ENCODE peak calls at places on chromosomes 16 and 17, in ten cellular contexts. I is HTR-8/SVneo; S is GOT3; K is astrocyte of the spinal cord; D is OCI-M1; F is heart right ventricle; X is PC-3; P is PC-9; Y is thoracic aorta; R is stimulated activated effector memory CD8-positive, alpha-beta T cell treated with anti-CD3 and anti-CD28 coated beads, Interleukin-12 subunit alpha, Interleukin-12 subunit beta, amount 100 ng/mL, for 72 hours. G is an unnamed sample.
A peak's percentile ranks its signal among the peaks of the same experiment; 100 is the strongest.

GRCh38 chr16:4386951-4387565 is 15.4 kb downstream of the VASN start:
- DNase-seq in I (no peak), S (no peak), K (no peak), D (no peak), F (no peak), X (no peak), P (no peak), Y (no peak), R (no peak), G (no peak)

GRCh38 chr16:88881090-88881580 is 14.7 kb upstream of the PABPN1L start:
- DNase-seq in I (no peak), S (no peak), K (no peak), D (no peak), F (no peak), X (no peak), P (no peak), Y (no peak), R (no peak), G (no peak)

GRCh38 chr17:29483503-29483902 is 83.3 kb downstream of the ABHD15 start:
- DNase-seq in I (no peak), S (no peak), K (no peak), D (no peak), F (no peak), X (no peak), P (no peak), Y (no peak), R (no peak), G (no peak)

GRCh38 chr16:640614-641013 is 1.0 kb upstream of the MCRIP2 start:
- DNase-seq in I (no peak), S (no peak), K (no peak), D (no peak), F (no peak), X (no peak), P (no peak), Y (no peak), R (no peak), G (no peak)

GRCh38 chr17:69523252-69523861 is 108.9 kb downstream of the MAP2K6 start:
- DNase-seq in I (peak; percentile 56), S (no peak), K (peak; percentile 64), D (peak; percentile 53), F (no peak), X (peak; percentile 76), P (peak; percentile 10), Y (no peak), R (no peak), G (peak; percentile 72)

GRCh38 chr16:50999181-50999580 is 151.9 kb downstream of the SALL1 start:
- DNase-seq in I (no peak), S (no peak), K (no peak), D (no peak), F (no peak), X (no peak), P (no peak), Y (no peak), R (no peak), G (no peak)

GRCh38 chr17:40535924-40536717 is 29.2 kb downstream of the CCR7 start:
- DNase-seq in I (no peak), S (no peak), K (no peak), D (peak; percentile 48), F (peak; percentile 70), X (no peak), P (no peak), Y (no peak), R (no peak), G (no peak)

GRCh38 chr16:68073902-68074760 is 11.0 kb upstream of the NFATC3 start:
- DNase-seq in I (no peak), S (no peak), K (no peak), D (no peak), F (no peak), X (no peak), P (no peak), Y (no peak), R (no peak), G (no peak)

GRCh38 chr17:76397184-76397583 is 12.8 kb downstream of the SPHK1 start:
- DNase-seq in I (no peak), S (no peak), K (no peak), D (no peak), F (no peak), X (no peak), P (no peak), Y (no peak), R (no peak), G (no peak)

G was measured in MCF 10A.